ENCODE peak calls at places on chromosomes 2 and 18, in five cellular contexts. J is SK-N-SH, L is IMR-90, X is A549, D is K562. P is an unnamed sample.

GRCh38 chr2:128473175-128474013 is 154.7 kb upstream of the HS6ST1 start:
- DNase-seq in J (no peak), L (peak), X (no peak), D (no peak), P (no peak)

GRCh38 chr2:186749179-186749578 is 55.3 kb downstream of the FAM171B start:
- DNase-seq in J (no peak), L (no peak), X (no peak), D (no peak), P (no peak)

GRCh38 chr2:151205601-151206000 is 56.1 kb downstream of the RBM43 start:
- DNase-seq in J (no peak), L (no peak), X (no peak), D (no peak), P (no peak)

GRCh38 chr2:121205321-121205942 is 79.6 kb downstream of the TFCP2L1 start:
- DNase-seq in J (peak), L (no peak), X (no peak), D (peak), P (no peak)

GRCh38 chr2:170737821-170738220 is 22.7 kb downstream of the SP5 start:
- DNase-seq in J (no peak), L (peak), X (no peak), D (no peak), P (no peak)

GRCh38 chr2:188294547-188294946 is 2.9 kb downstream of the GULP1 start:
- DNase-seq in J (no peak), L (peak), X (no peak), D (no peak), P (no peak)

GRCh38 chr2:222318026-222318711 is 19.4 kb upstream of the PAX3 start:
- DNase-seq in J (peak), L (peak), X (peak), D (no peak), P (peak)

GRCh38 chr2:209985879-209986278 is 16.6 kb upstream of the RPE start:
- DNase-seq in J (no peak), L (no peak), X (no peak), D (no peak), P (no peak)

GRCh38 chr2:179917272-179917671 is 55.9 kb upstream of the ZNF385B start:
- DNase-seq in J (no peak), L (peak), X (no peak), D (no peak), P (no peak)

DNA sequence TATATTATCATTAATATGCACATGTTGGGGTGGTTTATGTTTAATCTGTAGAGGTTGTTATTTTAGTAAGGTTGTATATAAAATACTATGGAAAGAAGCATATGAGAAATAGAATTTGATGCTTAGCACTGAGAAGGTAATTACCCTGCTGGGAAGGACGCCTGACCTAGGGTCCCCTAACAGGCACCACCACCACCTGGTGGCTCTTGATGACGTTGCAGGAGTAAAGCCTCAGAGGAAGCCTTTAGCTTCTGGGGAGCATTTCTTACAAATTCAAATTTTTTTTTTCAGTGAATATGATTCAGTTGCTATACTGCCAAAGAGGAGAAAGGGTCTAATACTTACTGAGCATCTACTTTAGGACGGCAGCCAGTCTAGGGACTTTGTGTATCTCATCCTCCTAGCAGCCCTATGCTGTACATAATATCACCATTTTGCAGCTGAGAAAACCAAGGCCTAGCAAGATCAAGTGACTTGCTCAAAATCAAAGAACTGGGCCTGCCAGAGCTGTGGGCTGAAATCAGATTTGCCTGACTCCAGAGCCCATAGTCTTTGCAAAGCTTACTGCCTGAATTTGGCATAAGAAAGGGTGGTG is 78.7 kb upstream of the GAREM1 start:
- DNase-seq in J (peak), L (peak), X (peak), D (peak), P (peak)
- TF ChIP-seq USF2 in J (no peak), L (no peak), X (no peak), D (no peak), P (no peak)

DNA sequence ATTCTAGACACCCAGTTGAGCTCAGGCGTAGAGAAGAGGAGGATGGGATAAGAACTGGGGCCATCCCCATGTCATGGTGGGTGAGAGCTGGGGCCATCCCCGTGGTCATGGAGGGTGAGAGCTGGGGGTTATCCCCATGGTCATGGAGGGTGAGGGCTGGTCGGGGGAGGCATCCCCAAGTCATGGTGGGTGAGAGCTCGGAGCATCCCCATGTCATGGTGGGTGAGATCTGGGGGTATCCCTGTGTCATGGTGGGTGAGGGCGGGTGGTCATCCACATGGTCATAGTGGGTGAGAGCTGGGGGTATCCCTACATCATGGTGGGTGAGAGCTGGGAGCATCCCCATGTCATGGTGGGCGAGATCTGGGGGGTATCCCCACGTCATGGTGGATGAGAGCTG is 52.5 kb downstream of the IL1RL2 start:
- DNase-seq in J (no peak), L (no peak), X (no peak), D (no peak), P (no peak)
- TF ChIP-seq USF2 in J (no peak), L (no peak), X (no peak), D (no peak), P (no peak)

DNA sequence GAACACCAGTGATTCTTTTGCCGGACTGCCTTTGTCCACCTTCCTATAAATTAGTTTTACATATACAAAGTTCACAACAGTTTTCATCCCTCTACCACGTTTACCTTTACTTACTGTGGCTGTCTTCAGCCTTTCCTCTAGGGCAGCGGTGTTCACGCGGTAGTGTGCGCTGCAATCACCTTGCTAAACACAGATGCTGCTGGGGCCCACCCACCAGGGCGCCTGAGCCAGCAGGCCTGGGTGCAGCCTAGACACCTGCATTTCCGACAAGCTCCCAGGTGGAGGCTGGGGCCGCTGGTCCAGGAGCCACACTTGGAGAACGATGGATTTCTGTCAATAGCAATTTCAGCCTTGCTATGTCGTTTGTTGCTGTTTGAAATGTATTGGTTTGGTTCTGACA is 83.1 kb downstream of the NDUFA10 start:
- DNase-seq in J (no peak), L (no peak), X (no peak), D (no peak), P (no peak)
- TF ChIP-seq USF2 in J (no peak), L (no peak), X (no peak), D (no peak), P (no peak)

GRCh38 chr2:197782121-197782520 is 3.0 kb downstream of the BOLL start:
- DNase-seq in J (no peak), L (no peak), X (no peak), D (no peak), P (no peak)

GRCh38 chr2:197779261-197779660 is 5.9 kb downstream of the BOLL start:
- DNase-seq in J (no peak), L (no peak), X (no peak), D (no peak), P (no peak)

GRCh38 chr2:197777823-197778407 is 7.2 kb downstream of the BOLL start:
- DNase-seq in J (peak), L (peak), X (peak), D (no peak), P (no peak)
- TF ChIP-seq USF2 in J (no peak), L (no peak), X (no peak), D (no peak), P (no peak)

GRCh38 chr2:73293534-73294171 is at the start of gene EGR4:
- DNase-seq in J (peak), L (peak), X (peak), D (peak), P (peak)
- TF ChIP-seq USF2 in J (no peak), L (no peak), X (no peak), D (no peak), P (no peak)

DNA sequence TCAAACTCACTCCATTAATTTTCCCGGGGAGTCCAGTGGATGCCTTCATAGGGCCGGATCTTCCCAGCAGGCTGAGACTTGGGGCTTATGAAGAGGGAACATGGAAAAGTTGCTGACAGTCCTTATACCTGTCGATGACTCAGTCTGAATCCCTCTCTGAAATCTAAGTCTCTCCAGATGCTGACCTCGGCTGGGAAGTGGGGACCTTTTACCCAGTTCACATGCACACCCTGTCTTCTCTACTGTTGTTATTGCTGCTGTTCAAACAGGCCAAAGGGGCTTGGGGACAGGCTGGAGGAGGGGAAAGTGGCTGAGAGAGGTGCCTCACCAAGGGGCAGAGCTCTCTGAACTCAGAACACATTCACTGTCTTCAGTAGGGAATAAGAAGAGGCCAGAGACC is 4.1 kb upstream of the TNP1 start:
- DNase-seq in J (no peak), L (peak), X (no peak), D (no peak), P (no peak)
- TF ChIP-seq USF2 in J (no peak), L (no peak), X (no peak), D (no peak), P (no peak)

GRCh38 chr2:161974417-161974816 is 99.6 kb downstream of the DPP4 start:
- DNase-seq in J (no peak), L (no peak), X (no peak), D (no peak), P (no peak)

GRCh38 chr2:161975813-161976160 is 98.2 kb downstream of the DPP4 start:
- DNase-seq in J (no peak), L (no peak), X (no peak), D (no peak), P (no peak)

GRCh38 chr2:161975062-161975812 is 98.8 kb downstream of the DPP4 start:
- DNase-seq in J (no peak), L (peak), X (no peak), D (no peak), P (no peak)

GRCh38 chr2:161976927-161977326 is 97.1 kb downstream of the DPP4 start:
- DNase-seq in J (no peak), L (no peak), X (no peak), D (no peak), P (no peak)

GRCh38 chr2:161976300-161976699 is 97.7 kb downstream of the DPP4 start:
- DNase-seq in J (no peak), L (no peak), X (no peak), D (no peak), P (no peak)
- TF ChIP-seq USF2 in J (no peak), L (no peak), X (no peak), D (no peak), P (no peak)

DNA sequence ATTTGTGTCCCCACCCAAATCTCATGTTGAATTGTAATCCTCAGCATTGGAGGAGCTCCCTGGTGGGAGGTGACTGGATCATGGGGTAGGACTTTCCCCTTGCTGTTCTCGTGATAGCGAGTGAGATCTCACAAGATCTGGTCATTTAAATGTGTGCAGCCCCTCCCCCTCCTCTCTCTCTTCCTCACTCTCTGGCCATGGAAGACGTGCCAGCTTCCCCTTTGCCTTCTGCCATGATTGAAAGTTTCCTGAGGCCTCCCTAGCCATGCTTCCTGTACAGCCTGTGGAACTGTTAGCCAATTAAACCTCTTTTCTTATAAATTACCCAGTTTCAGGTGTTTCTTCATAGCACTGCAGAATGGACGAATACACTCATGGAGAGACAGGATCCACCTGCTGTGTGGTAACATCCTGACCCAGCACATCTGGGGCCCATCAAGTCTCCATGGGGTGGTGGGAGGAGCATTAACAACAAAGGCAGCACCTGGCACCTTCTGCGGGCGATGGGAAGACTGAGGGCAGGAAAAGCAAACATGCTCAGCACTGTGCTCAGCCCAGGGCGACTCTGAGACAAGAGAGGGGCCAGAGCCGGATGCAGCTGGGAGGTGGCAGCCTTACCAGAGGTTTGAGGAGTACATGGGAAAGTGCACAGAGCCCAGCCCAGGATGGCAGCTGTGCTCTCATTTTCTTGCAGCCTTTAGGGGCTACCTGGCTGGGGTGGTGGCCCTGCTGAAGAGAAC is 16.2 kb upstream of the ALPP start:
- DNase-seq in J (no peak), L (no peak), X (no peak), D (no peak), P (peak)
- TF ChIP-seq USF2 in J (no peak), L (no peak), X (no peak), D (no peak), P (no peak)